ENCODE peak calls at places on chromosomes 16 and 17, in seven cellular contexts. M, L, Y, T, R, Z and G are unnamed samples.

GRCh38 chr17:76593338-76593737 is 7.7 kb upstream of the ST6GALNAC2 start:
- DNase-seq in M (no peak), L (no peak), Y (no peak), T (no peak), R (no peak), Z (no peak), G (peak)

GRCh38 chr16:28875134-28876015 is 2.9 kb upstream of the ATP2A1 start:
- DNase-seq in M (no peak), L (no peak), Y (no peak), T (no peak), R (no peak), Z (no peak), G (no peak)

GRCh38 chr17:18235743-18236256 is 10.4 kb downstream of the LLGL1 start:
- DNase-seq in M (peak), L (no peak), Y (peak), T (no peak), R (peak), Z (no peak), G (peak)

GRCh38 chr17:82011617-82012481 is 10.8 kb downstream of the CENPX start:
- DNase-seq in M (no peak), L (no peak), Y (no peak), T (no peak), R (no peak), Z (no peak), G (no peak)

GRCh38 chr16:29806096-29806579 is at the start of gene MAZ:
- DNase-seq in M (no peak), L (peak), Y (no peak), T (no peak), R (no peak), Z (no peak), G (peak)

GRCh38 chr17:55743103-55743679 is 7.7 kb upstream of the PCTP start:
- DNase-seq in M (peak), L (peak), Y (no peak), T (no peak), R (no peak), Z (no peak), G (peak)

GRCh38 chr16:77555781-77556180 is 120.9 kb upstream of the ADAMTS18 start:
- DNase-seq in M (peak), L (no peak), Y (no peak), T (no peak), R (no peak), Z (no peak), G (no peak)

GRCh38 chr17:73469311-73469710 is 157.5 kb upstream of the CDC42EP4 start:
- DNase-seq in M (no peak), L (no peak), Y (no peak), T (no peak), R (no peak), Z (no peak), G (no peak)

GRCh38 chr17:47735536-47736011 is 2.5 kb downstream of the TBX21 start:
- DNase-seq in M (no peak), L (no peak), Y (no peak), T (no peak), R (no peak), Z (no peak), G (no peak)

GRCh38 chr17:7838291-7839075 is 4.5 kb downstream of the KDM6B start:
- DNase-seq in M (peak), L (peak), Y (peak), T (no peak), R (peak), Z (no peak), G (no peak)

GRCh38 chr17:78597923-78598545 is 20.8 kb upstream of the DNAH17 start:
- DNase-seq in M (peak), L (no peak), Y (no peak), T (no peak), R (peak), Z (no peak), G (no peak)

GRCh38 chr16:10981697-10982216 is 37.4 kb downstream of the CLEC16A start:
- DNase-seq in M (no peak), L (no peak), Y (no peak), T (no peak), R (no peak), Z (no peak), G (no peak)

GRCh38 chr16:57694556-57695377 is at the start of gene DRC7:
- DNase-seq in M (peak), L (peak), Y (no peak), T (no peak), R (peak), Z (peak), G (peak)

GRCh38 chr17:20116683-20117309 is 107.6 kb downstream of the SPECC1 start:
- DNase-seq in M (peak), L (peak), Y (no peak), T (no peak), R (peak), Z (peak), G (peak)

GRCh38 chr17:21002309-21003006 is 40.4 kb downstream of the USP22 start:
- DNase-seq in M (no peak), L (no peak), Y (no peak), T (no peak), R (no peak), Z (no peak), G (no peak)

GRCh38 chr16:81066700-81067099 is 10.3 kb downstream of the C16orf46 start:
- DNase-seq in M (no peak), L (no peak), Y (no peak), T (no peak), R (peak), Z (no peak), G (no peak)

GRCh38 chr16:51399908-51400670 is 249.0 kb upstream of the SALL1 start:
- DNase-seq in M (peak), L (no peak), Y (no peak), T (no peak), R (no peak), Z (no peak), G (no peak)

GRCh38 chr16:73016488-73016830 is 31.5 kb downstream of the ZFHX3 start:
- DNase-seq in M (no peak), L (no peak), Y (no peak), T (no peak), R (no peak), Z (no peak), G (no peak)

GRCh38 chr17:56978441-56979090 is 635 bp downstream of the SCPEP1 start:
- DNase-seq in M (no peak), L (no peak), Y (no peak), T (no peak), R (peak), Z (no peak), G (no peak)

GRCh38 chr16:89039756-89040155 is 53.9 kb upstream of the ACSF3 start:
- DNase-seq in M (no peak), L (no peak), Y (no peak), T (no peak), R (no peak), Z (no peak), G (no peak)

GRCh38 chr17:64230551-64231408 is 32.3 kb downstream of the TEX2 start:
- DNase-seq in M (peak), L (no peak), Y (no peak), T (no peak), R (peak), Z (no peak), G (peak)

GRCh38 chr16:54938351-54939346 is 8.0 kb downstream of the IRX5 start:
- DNase-seq in M (peak), L (no peak), Y (no peak), T (no peak), R (peak), Z (no peak), G (no peak)

GRCh38 chr17:27157297-27157696 is 136.6 kb upstream of the WSB1 start:
- DNase-seq in M (no peak), L (no peak), Y (peak), T (no peak), R (no peak), Z (no peak), G (no peak)

GRCh38 chr17:27446569-27447301 is 9.5 kb upstream of the KSR1 start:
- DNase-seq in M (peak), L (no peak), Y (no peak), T (no peak), R (peak), Z (no peak), G (peak)

GRCh38 chr16:6377956-6378355 is 954.7 kb upstream of the RBFOX1 start:
- DNase-seq in M (no peak), L (no peak), Y (no peak), T (no peak), R (no peak), Z (peak), G (no peak)

GRCh38 chr17:27810902-27811557 is 10.7 kb upstream of the NOS2 start:
- DNase-seq in M (no peak), L (no peak), Y (no peak), T (no peak), R (peak), Z (no peak), G (no peak)

GRCh38 chr17:12342161-12342560 is 321.5 kb downstream of the MAP2K4 start:
- DNase-seq in M (no peak), L (no peak), Y (no peak), T (no peak), R (no peak), Z (no peak), G (no peak)

GRCh38 chr16:15041260-15042011 is 14.4 kb downstream of the NTAN1 start:
- DNase-seq in M (peak), L (peak), Y (peak), T (peak), R (no peak), Z (peak), G (peak)

GRCh38 chr16:70579648-70580630 is 56.3 kb downstream of the SF3B3 start:
- DNase-seq in M (no peak), L (peak), Y (peak), T (peak), R (no peak), Z (no peak), G (no peak)
- H3K27ac ChIP-seq in M (no peak), L (no peak), Y (peak), T (peak), R (no peak), Z (no peak), G (no peak)

DNA sequence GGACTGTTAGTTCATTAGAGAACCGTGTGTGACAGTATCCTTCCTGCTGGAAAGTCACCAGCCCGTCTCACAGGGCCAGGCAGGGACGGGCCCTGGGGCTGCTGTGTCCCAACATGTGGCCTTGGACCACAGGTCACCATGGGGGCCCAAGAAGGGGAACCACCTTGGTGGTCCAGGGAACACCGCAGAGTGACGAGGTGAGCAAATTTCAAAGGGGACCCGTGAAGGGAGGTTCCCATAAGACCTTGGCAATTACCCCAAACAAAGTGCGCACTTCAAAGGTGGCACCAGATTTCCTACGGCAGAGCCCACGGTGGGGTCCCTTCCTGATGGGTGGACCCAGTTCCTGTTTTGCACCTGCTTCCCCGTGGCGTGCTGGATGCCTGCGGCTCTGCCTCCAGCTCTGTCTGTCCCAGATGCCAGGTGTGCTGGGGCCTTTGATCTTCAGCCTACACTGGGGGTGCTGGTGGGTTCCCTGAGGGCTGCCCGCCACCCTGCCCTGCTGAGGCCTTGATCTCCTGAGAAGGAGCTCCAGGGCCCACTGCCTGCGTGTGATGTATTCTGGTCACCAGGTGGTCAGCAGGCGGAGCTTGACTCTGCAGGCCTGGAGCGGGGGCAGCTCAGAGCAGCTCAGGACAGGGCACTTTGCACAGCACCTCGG is 27.0 kb downstream of the SLC7A5 start:
- DNase-seq in M (no peak), L (no peak), Y (no peak), T (no peak), R (no peak), Z (no peak), G (no peak)
- H3K27ac ChIP-seq in M (no peak), L (no peak), Y (no peak), T (no peak), R (no peak), Z (no peak), G (peak)

GRCh38 chr16:27685802-27686201 is 135.9 kb downstream of the KATNIP start:
- DNase-seq in M (peak), L (peak), Y (no peak), T (no peak), R (peak), Z (no peak), G (no peak)
- H3K27ac ChIP-seq in M (no peak), L (no peak), Y (no peak), T (no peak), R (no peak), Z (no peak), G (no peak)

GRCh38 chr17:63095879-63096278 is 129.8 kb downstream of the TANC2 start:
- DNase-seq in M (peak), L (no peak), Y (no peak), T (no peak), R (no peak), Z (no peak), G (no peak)
- H3K27ac ChIP-seq in M (peak), L (no peak), Y (no peak), T (no peak), R (no peak), Z (no peak), G (no peak)

GRCh38 chr17:67133161-67133560 is 88.8 kb downstream of the CACNG1 start:
- DNase-seq in M (no peak), L (no peak), Y (no peak), T (no peak), R (no peak), Z (no peak), G (no peak)

GRCh38 chr17:67129283-67129682 is 84.9 kb downstream of the CACNG1 start:
- DNase-seq in M (no peak), L (no peak), Y (no peak), T (no peak), R (no peak), Z (no peak), G (no peak)

GRCh38 chr17:67132366-67132765 is 88.0 kb downstream of the CACNG1 start:
- DNase-seq in M (no peak), L (no peak), Y (no peak), T (no peak), R (no peak), Z (no peak), G (no peak)

GRCh38 chr17:67128700-67129099 is 84.3 kb downstream of the CACNG1 start:
- DNase-seq in M (peak), L (no peak), Y (no peak), T (no peak), R (no peak), Z (no peak), G (no peak)

GRCh38 chr17:67130768-67131167 is 86.4 kb downstream of the CACNG1 start:
- DNase-seq in M (no peak), L (no peak), Y (no peak), T (no peak), R (no peak), Z (no peak), G (no peak)
- H3K27ac ChIP-seq in M (no peak), L (no peak), Y (no peak), T (no peak), R (no peak), Z (no peak), G (no peak)

DNA sequence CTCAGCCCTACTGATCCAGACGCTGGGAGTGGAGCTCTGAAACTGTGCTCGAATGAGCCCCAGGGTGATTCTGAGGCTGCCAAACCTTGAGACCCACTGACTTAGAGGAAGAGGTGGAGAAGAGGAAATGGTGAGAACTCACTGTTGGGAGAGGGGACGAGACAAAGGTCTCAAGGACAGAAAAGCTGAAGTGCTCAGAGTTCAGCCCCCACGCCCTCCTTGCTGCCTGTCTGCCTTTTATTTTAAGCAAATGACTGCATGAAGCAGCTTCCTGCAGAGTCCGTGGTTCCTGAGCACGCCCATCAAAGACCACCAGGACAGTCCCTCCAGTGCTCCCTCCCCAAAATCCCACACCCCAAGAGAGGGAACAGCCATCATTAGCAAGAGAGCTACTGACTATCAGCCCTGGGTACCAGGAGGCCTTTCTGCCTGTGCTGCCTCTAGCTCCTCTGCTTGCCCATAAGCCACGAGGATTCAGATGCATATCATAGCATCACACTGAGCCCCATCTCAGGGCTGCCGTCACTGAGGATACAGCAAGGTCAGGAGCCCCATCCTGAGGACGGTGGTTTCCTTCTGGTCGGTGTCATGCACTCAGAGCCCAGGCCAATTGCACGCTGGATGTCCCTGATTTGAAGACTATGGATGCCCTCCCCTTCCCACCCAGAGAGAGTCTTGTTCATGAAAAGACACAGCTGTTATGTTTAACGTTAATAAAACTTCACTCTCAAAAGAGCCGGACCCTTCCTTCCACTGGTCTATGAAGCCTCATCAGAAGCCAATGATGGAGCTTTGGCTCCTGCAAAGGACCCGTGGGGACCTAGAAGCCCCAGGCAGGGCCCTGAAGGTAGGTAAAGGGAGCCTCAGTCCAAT is 20.1 kb downstream of the COTL1 start:
- DNase-seq in M (no peak), L (peak), Y (no peak), T (no peak), R (no peak), Z (no peak), G (no peak)
- H3K27ac ChIP-seq in M (peak), L (peak), Y (no peak), T (peak), R (peak), Z (peak), G (peak)

GRCh38 chr17:30969989-30970680 is 704 bp upstream of the RNF135 start:
- DNase-seq in M (no peak), L (peak), Y (peak), T (no peak), R (no peak), Z (no peak), G (peak)
- H3K27ac ChIP-seq in M (peak), L (peak), Y (peak), T (peak), R (peak), Z (peak), G (peak)